ENCODE peak calls at places on chromosome 14, in eight cellular contexts. P, R, E, W, U, H, Q and F are unnamed samples.
A peak's percentile ranks its signal among the peaks of the same experiment; 100 is the strongest.

GRCh38 chr14:60233251-60233650 is 15.8 kb upstream of the PPM1A start:
- DNase-seq in P (no peak), R (no peak), E (no peak), W (no peak), U (peak; percentile 48), H (no peak), Q (no peak), F (no peak)

GRCh38 chr14:25009891-25010290 is 40.1 kb downstream of the STXBP6 start:
- DNase-seq in P (no peak), R (no peak), E (no peak), W (no peak), U (no peak), H (no peak), Q (no peak), F (peak; percentile 36)

GRCh38 chr14:93951798-93952540 is 24.4 kb downstream of the ASB2 start:
- DNase-seq in P (no peak), R (no peak), E (no peak), W (no peak), U (no peak), H (no peak), Q (no peak), F (no peak)

GRCh38 chr14:34874386-34875030 is 652 bp downstream of the BAZ1A start:
- DNase-seq in P (peak; percentile 72), R (peak; percentile 49), E (no peak), W (peak; percentile 69), U (peak; percentile 48), H (peak; percentile 56), Q (peak; percentile 66), F (peak; percentile 79)

GRCh38 chr14:50619569-50620141 is 48.5 kb downstream of the SAV1 start:
- DNase-seq in P (no peak), R (no peak), E (peak; percentile 59), W (no peak), U (peak; percentile 72), H (no peak), Q (peak; percentile 13), F (peak; percentile 61)

GRCh38 chr14:89616425-89617141 is 199.6 kb upstream of the FOXN3 start:
- DNase-seq in P (no peak), R (no peak), E (no peak), W (peak; percentile 80), U (no peak), H (no peak), Q (peak; percentile 77), F (peak; percentile 71)

GRCh38 chr14:51701956-51702355 is 50.2 kb downstream of the FRMD6 start:
- DNase-seq in P (no peak), R (no peak), E (no peak), W (no peak), U (no peak), H (no peak), Q (no peak), F (peak; percentile 78)

GRCh38 chr14:67607646-67608045 is 7.6 kb upstream of the PIGH start:
- DNase-seq in P (no peak), R (no peak), E (no peak), W (no peak), U (no peak), H (no peak), Q (no peak), F (no peak)

GRCh38 chr14:102185360-102185759 is 45.7 kb downstream of the WDR20 start:
- DNase-seq in P (no peak), R (no peak), E (peak; percentile 24), W (no peak), U (no peak), H (no peak), Q (no peak), F (no peak)

GRCh38 chr14:31154956-31155355 is 52.6 kb downstream of the HECTD1 start:
- DNase-seq in P (no peak), R (no peak), E (no peak), W (no peak), U (peak; percentile 25), H (no peak), Q (no peak), F (peak; percentile 45)

GRCh38 chr14:100121643-100122480 is 37.6 kb downstream of the DEGS2 start:
- DNase-seq in P (no peak), R (no peak), E (no peak), W (no peak), U (no peak), H (no peak), Q (no peak), F (no peak)

GRCh38 chr14:100126401-100126800 is 33.0 kb downstream of the DEGS2 start:
- DNase-seq in P (no peak), R (no peak), E (no peak), W (no peak), U (no peak), H (no peak), Q (no peak), F (no peak)

GRCh38 chr14:100122481-100123215 is 36.8 kb downstream of the DEGS2 start:
- DNase-seq in P (no peak), R (no peak), E (no peak), W (no peak), U (no peak), H (no peak), Q (no peak), F (no peak)

GRCh38 chr14:100123618-100124017 is 35.8 kb downstream of the DEGS2 start:
- DNase-seq in P (no peak), R (no peak), E (no peak), W (no peak), U (no peak), H (no peak), Q (no peak), F (no peak)

DNA sequence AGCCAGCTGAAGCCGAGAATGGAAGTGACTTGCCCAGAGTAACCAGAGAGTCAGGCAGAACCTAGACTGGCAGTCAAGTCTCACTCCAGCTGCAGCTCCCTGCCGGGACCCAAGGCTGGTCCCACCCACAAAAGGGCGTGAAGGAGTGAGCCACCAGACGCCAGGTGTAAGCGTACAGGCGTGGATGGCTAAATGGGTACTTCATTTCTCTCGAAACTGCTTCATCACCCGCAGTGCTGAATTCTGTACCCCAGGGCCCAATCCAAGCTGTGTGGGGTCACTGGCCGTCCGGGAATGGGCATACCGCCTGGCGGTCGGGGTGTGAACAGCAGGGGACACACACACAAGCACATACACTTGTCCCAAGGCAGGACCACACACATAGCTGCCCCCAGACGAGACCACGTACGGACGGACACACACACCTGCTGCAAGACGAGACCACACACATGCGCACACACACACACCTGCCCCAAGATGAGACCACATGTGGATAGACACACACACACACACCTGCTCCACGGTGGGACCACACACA is 34.8 kb downstream of the DEGS2 start:
- DNase-seq in P (no peak), R (no peak), E (no peak), W (no peak), U (no peak), H (no peak), Q (no peak), F (no peak)
- H3K27me3 ChIP-seq in P (no peaks in the 10 kb centered on the region), R (no peaks in the 10 kb centered on the region), E (no peaks in the 10 kb centered on the region), W (no peaks in the 10 kb centered on the region), U (no peaks in the 10 kb centered on the region), H (no peaks in the 10 kb centered on the region), Q (no peaks in the 10 kb centered on the region), F (no peaks in the 10 kb centered on the region)

DNA sequence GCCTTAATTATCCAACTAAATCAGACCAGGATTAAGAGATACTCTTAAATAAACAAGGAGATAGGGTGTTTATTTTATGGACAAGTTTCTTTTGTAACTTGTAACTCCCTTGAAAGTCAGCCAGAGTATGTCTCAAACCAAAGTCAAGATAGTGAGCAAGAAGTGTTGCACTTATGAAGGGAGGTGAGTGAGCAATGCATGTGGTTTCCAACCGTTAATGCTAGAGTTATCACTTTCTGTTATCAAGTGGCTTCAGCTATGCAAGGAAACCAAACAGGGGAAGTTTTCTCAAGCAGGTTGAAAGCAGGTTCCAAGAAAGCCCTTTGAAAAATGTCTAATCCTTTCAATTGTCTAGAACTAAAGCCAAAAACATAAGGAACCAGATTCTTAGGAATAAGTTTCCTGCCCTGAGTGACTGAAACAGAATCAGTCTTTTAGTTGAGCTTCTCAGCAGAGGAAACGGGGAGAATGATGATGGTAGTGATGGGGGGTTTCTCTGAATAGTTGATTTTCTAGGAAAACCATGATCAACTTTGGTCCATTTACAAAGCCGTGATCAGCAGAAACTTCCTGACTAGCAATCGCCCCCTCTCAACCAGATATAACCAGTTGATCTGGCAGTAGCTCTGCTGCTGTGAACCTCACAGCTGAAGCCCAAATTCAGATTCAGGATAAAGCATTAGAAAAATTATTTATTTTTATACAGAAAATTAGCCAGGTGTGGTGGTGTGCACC is 128.4 kb downstream of the DAD1 start:
- DNase-seq in P (no peak), R (peak; percentile 24), E (peak; percentile 20), W (no peak), U (peak; percentile 17), H (no peak), Q (no peak), F (no peak)
- H3K27me3 ChIP-seq in P (no peaks in the 10 kb centered on the region), R (no peaks in the 10 kb centered on the region), E (peaks cover under 1% of the 10 kb centered on the region), W (no peaks in the 10 kb centered on the region), U (no peaks in the 10 kb centered on the region), H (no peaks in the 10 kb centered on the region), Q (no peaks in the 10 kb centered on the region), F (peaks cover 6% of the 10 kb centered on the region)

DNA sequence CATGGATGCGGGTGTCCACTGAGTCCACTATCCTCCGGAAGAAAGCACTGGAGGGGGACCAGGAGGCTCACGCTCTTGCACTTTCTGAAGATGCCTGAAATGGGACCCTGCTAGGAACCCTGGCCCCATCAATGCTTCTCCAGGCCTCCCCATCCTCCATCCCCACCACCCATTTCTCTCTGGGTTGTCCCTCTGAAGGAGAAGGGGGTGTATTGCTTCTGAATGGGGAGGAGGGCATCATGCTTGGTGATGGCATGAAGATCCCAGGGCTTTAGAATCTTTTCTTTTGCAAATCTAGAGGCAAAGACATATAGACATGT is 681 bp upstream of the JPH4 start:
- DNase-seq in P (peak; percentile 34), R (no peak), E (no peak), W (no peak), U (no peak), H (no peak), Q (no peak), F (no peak)
- H3K27me3 ChIP-seq in P (peaks cover 21% of the 10 kb centered on the region), R (peaks cover 31% of the 10 kb centered on the region), E (peaks cover 29% of the 10 kb centered on the region), W (peaks cover 18% of the 10 kb centered on the region), U (peaks cover 30% of the 10 kb centered on the region), H (peaks cover 32% of the 10 kb centered on the region), Q (peaks cover 3% of the 10 kb centered on the region), F (peaks cover 55% of the 10 kb centered on the region)

GRCh38 chr14:76499399-76499798 is 123.5 kb downstream of the ESRRB start:
- DNase-seq in P (no peak), R (no peak), E (no peak), W (no peak), U (no peak), H (no peak), Q (no peak), F (no peak)

GRCh38 chr14:76498976-76499375 is 123.0 kb downstream of the ESRRB start:
- DNase-seq in P (no peak), R (peak; percentile 26), E (no peak), W (no peak), U (no peak), H (no peak), Q (no peak), F (no peak)

GRCh38 chr14:76500480-76500879 is 124.5 kb downstream of the ESRRB start:
- DNase-seq in P (no peak), R (peak; percentile 19), E (no peak), W (no peak), U (no peak), H (no peak), Q (no peak), F (no peak)

GRCh38 chr14:76501156-76501555 is 125.2 kb downstream of the ESRRB start:
- DNase-seq in P (no peak), R (peak; percentile 44), E (no peak), W (no peak), U (no peak), H (no peak), Q (no peak), F (no peak)

DNA sequence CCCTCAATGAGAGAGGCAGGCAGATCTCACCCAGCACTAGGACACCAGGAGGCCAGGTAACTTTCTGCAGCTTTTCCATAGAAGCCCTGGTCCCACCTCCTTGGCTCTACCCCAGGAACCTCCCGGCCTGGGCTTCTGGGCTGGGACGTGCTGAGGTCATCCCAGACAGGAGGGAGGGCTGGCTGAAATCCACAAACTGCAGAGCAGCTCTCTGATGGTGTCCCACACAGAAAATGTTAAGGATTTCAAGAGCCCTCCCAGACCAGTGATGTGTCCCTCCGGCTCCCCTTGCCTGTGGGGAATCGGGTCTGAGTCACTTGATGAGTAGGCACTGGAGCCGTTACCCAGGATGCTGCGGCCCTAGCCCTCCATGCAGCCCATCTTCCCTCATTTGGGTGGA is 124.1 kb downstream of the ESRRB start:
- DNase-seq in P (no peak), R (peak; percentile 86), E (peak; percentile 7), W (no peak), U (peak; percentile 10), H (no peak), Q (no peak), F (no peak)
- H3K27me3 ChIP-seq in P (no peaks in the 10 kb centered on the region), R (no peaks in the 10 kb centered on the region), E (peaks cover 5% of the 10 kb centered on the region), W (no peaks in the 10 kb centered on the region), U (peaks cover 61% of the 10 kb centered on the region), H (peaks cover 5% of the 10 kb centered on the region), Q (peaks cover 2% of the 10 kb centered on the region), F (peaks cover 33% of the 10 kb centered on the region)